ENCODE peak calls at places on chromosomes 1 and 21, in seven cellular contexts. One of them, this sample, is unnamed.

GRCh38 chr1:4121293-4121684 is 221.2 kb upstream of the C1orf174 start:
- DNase-seq in mucosa of descending colon: no peak
- DNase-seq in CD4-positive, CD25-positive, alpha-beta regulatory T cell: no peak
- DNase-seq in adipocyte: no peak
- DNase-seq in left lung: no peak
- DNase-seq in GM23248: no peak
- DNase-seq in lung: no peak
- DNase-seq in this sample: no peak

GRCh38 chr1:98046031-98046641 is 125.3 kb upstream of the DPYD start:
- DNase-seq in mucosa of descending colon: no peak
- DNase-seq in CD4-positive, CD25-positive, alpha-beta regulatory T cell: no peak
- DNase-seq in adipocyte: peak; percentile 77
- DNase-seq in left lung: peak; percentile 78
- DNase-seq in GM23248: peak; percentile 85
- DNase-seq in lung: no peak
- DNase-seq in this sample: no peak

GRCh38 chr1:197076585-197076984 is 9.5 kb upstream of the F13B start:
- DNase-seq in mucosa of descending colon: no peak
- DNase-seq in CD4-positive, CD25-positive, alpha-beta regulatory T cell: no peak
- DNase-seq in adipocyte: no peak
- DNase-seq in left lung: no peak
- DNase-seq in GM23248: no peak
- DNase-seq in lung: no peak
- DNase-seq in this sample: no peak

GRCh38 chr1:173224887-173225280 is 17.8 kb upstream of the TNFSF4 start:
- DNase-seq in mucosa of descending colon: no peak
- DNase-seq in CD4-positive, CD25-positive, alpha-beta regulatory T cell: no peak
- DNase-seq in adipocyte: no peak
- DNase-seq in left lung: no peak
- DNase-seq in GM23248: no peak
- DNase-seq in lung: no peak
- DNase-seq in this sample: no peak

GRCh38 chr1:243482237-243483022 is 226.6 kb downstream of the SDCCAG8 start:
- DNase-seq in mucosa of descending colon: no peak
- DNase-seq in CD4-positive, CD25-positive, alpha-beta regulatory T cell: no peak
- DNase-seq in adipocyte: peak; percentile 57
- DNase-seq in left lung: no peak
- DNase-seq in GM23248: peak; percentile 89
- DNase-seq in lung: no peak
- DNase-seq in this sample: no peak

GRCh38 chr1:203364806-203365205 is 13.9 kb upstream of the FMOD start:
- DNase-seq in mucosa of descending colon: peak; percentile 31
- DNase-seq in CD4-positive, CD25-positive, alpha-beta regulatory T cell: no peak
- DNase-seq in adipocyte: no peak
- DNase-seq in left lung: no peak
- DNase-seq in GM23248: no peak
- DNase-seq in lung: no peak
- DNase-seq in this sample: no peak

GRCh38 chr1:160951443-160952128 is 3.0 kb downstream of the ITLN2 start:
- DNase-seq in mucosa of descending colon: peak; percentile 92
- DNase-seq in CD4-positive, CD25-positive, alpha-beta regulatory T cell: peak; percentile 73
- DNase-seq in adipocyte: peak; percentile 60
- DNase-seq in left lung: peak; percentile 83
- DNase-seq in GM23248: peak; percentile 67
- DNase-seq in lung: peak; percentile 64
- DNase-seq in this sample: peak; percentile 40

GRCh38 chr1:171898956-171899355 is 57.7 kb downstream of the DNM3 start:
- DNase-seq in mucosa of descending colon: no peak
- DNase-seq in CD4-positive, CD25-positive, alpha-beta regulatory T cell: no peak
- DNase-seq in adipocyte: no peak
- DNase-seq in left lung: no peak
- DNase-seq in GM23248: no peak
- DNase-seq in lung: no peak
- DNase-seq in this sample: no peak

GRCh38 chr1:47624531-47624930 is 186.7 kb downstream of the FOXD2 start:
- DNase-seq in mucosa of descending colon: peak; percentile 67
- DNase-seq in CD4-positive, CD25-positive, alpha-beta regulatory T cell: no peak
- DNase-seq in adipocyte: no peak
- DNase-seq in left lung: no peak
- DNase-seq in GM23248: no peak
- DNase-seq in lung: peak; percentile 27
- DNase-seq in this sample: no peak

GRCh38 chr1:34268311-34269042 is 91.8 kb downstream of the C1orf94 start:
- DNase-seq in mucosa of descending colon: no peak
- DNase-seq in CD4-positive, CD25-positive, alpha-beta regulatory T cell: no peak
- DNase-seq in adipocyte: peak; percentile 4
- DNase-seq in left lung: no peak
- DNase-seq in GM23248: peak; percentile 93
- DNase-seq in lung: peak; percentile 20
- DNase-seq in this sample: no peak

GRCh38 chr1:162629651-162630050 is 2.6 kb upstream of the DDR2 start:
- DNase-seq in mucosa of descending colon: no peak
- DNase-seq in CD4-positive, CD25-positive, alpha-beta regulatory T cell: no peak
- DNase-seq in adipocyte: peak; percentile 92
- DNase-seq in left lung: no peak
- DNase-seq in GM23248: peak; percentile 84
- DNase-seq in lung: no peak
- DNase-seq in this sample: no peak

GRCh38 chr21:19844334-19844733 is 1153.9 kb upstream of the NCAM2 start:
- DNase-seq in mucosa of descending colon: no peak
- DNase-seq in CD4-positive, CD25-positive, alpha-beta regulatory T cell: no peak
- DNase-seq in adipocyte: no peak
- DNase-seq in left lung: no peak
- DNase-seq in GM23248: no peak
- DNase-seq in lung: no peak
- DNase-seq in this sample: no peak

GRCh38 chr1:156852414-156852874 is 6.5 kb downstream of the INSRR start:
- DNase-seq in mucosa of descending colon: peak; percentile 51
- DNase-seq in CD4-positive, CD25-positive, alpha-beta regulatory T cell: no peak
- DNase-seq in adipocyte: peak; percentile 30
- DNase-seq in left lung: no peak
- DNase-seq in GM23248: peak; percentile 25
- DNase-seq in lung: no peak
- DNase-seq in this sample: no peak

GRCh38 chr1:87428351-87428750 is 99.7 kb downstream of the LMO4 start:
- DNase-seq in mucosa of descending colon: no peak
- DNase-seq in CD4-positive, CD25-positive, alpha-beta regulatory T cell: no peak
- DNase-seq in adipocyte: no peak
- DNase-seq in left lung: no peak
- DNase-seq in GM23248: no peak
- DNase-seq in lung: no peak
- DNase-seq in this sample: no peak

GRCh38 chr21:43196789-43197188 is 28.0 kb downstream of the CRYAA start:
- DNase-seq in mucosa of descending colon: peak; percentile 64
- DNase-seq in CD4-positive, CD25-positive, alpha-beta regulatory T cell: no peak
- DNase-seq in adipocyte: peak; percentile 24
- DNase-seq in left lung: no peak
- DNase-seq in GM23248: no peak
- DNase-seq in lung: no peak
- DNase-seq in this sample: no peak

GRCh38 chr1:109466440-109467300 is at the start of gene SYPL2:
- DNase-seq in mucosa of descending colon: peak; percentile 42
- DNase-seq in CD4-positive, CD25-positive, alpha-beta regulatory T cell: no peak
- DNase-seq in adipocyte: peak; percentile 61
- DNase-seq in left lung: peak; percentile 86
- DNase-seq in GM23248: peak; percentile 64
- DNase-seq in lung: no peak
- DNase-seq in this sample: no peak

GRCh38 chr1:17919525-17920439 is 164.6 kb downstream of the ACTL8 start:
- DNase-seq in mucosa of descending colon: peak; percentile 73
- DNase-seq in CD4-positive, CD25-positive, alpha-beta regulatory T cell: no peak
- DNase-seq in adipocyte: peak; percentile 66
- DNase-seq in left lung: no peak
- DNase-seq in GM23248: peak; percentile 71
- DNase-seq in lung: no peak
- DNase-seq in this sample: no peak

GRCh38 chr1:236021424-236022135 is 43.3 kb downstream of the NID1 start:
- DNase-seq in mucosa of descending colon: no peak
- DNase-seq in CD4-positive, CD25-positive, alpha-beta regulatory T cell: no peak
- DNase-seq in adipocyte: peak; percentile 43
- DNase-seq in left lung: no peak
- DNase-seq in GM23248: peak; percentile 61
- DNase-seq in lung: no peak
- DNase-seq in this sample: no peak

GRCh38 chr1:194512361-194512760 is 1325.9 kb upstream of the B3GALT2 start:
- DNase-seq in mucosa of descending colon: no peak
- DNase-seq in CD4-positive, CD25-positive, alpha-beta regulatory T cell: no peak
- DNase-seq in adipocyte: no peak
- DNase-seq in left lung: no peak
- DNase-seq in GM23248: no peak
- DNase-seq in lung: no peak
- DNase-seq in this sample: no peak

GRCh38 chr1:145720878-145721671 is 1.8 kb downstream of the CD160 start:
- DNase-seq in mucosa of descending colon: peak; percentile 70
- DNase-seq in CD4-positive, CD25-positive, alpha-beta regulatory T cell: peak; percentile 58
- DNase-seq in adipocyte: peak; percentile 87
- DNase-seq in left lung: peak; percentile 94
- DNase-seq in GM23248: peak; percentile 85
- DNase-seq in lung: peak; percentile 69
- DNase-seq in this sample: peak; percentile 54

DNA sequence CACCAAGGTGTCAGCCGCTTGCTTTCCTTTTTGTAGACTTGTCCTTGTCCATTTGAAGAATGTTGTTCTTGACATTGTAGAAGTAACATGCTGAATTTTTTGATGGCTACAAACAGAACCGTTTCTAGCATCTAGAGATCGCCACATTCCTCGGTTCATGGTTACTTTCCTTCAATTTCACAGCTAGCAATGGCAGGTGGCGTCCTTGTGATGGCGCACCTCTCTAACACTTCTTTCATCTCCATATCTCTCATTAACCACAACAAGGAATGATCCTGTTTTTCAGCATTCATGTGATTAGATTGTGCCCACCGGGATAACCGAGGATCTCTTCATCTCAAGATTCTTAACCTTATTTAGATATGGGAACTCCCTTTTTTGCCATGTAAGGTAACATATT is 2129.8 kb downstream of the NCAM2 start:
- DNase-seq in mucosa of descending colon: no peak
- DNase-seq in CD4-positive, CD25-positive, alpha-beta regulatory T cell: no peak
- DNase-seq in adipocyte: no peak
- DNase-seq in left lung: no peak
- DNase-seq in GM23248: no peak
- DNase-seq in lung: no peak
- DNase-seq in this sample: no peak
- H3K4me3 ChIP-seq in mucosa of descending colon: no peak overlapping the region
- H3K4me3 ChIP-seq in CD4-positive, CD25-positive, alpha-beta regulatory T cell: no peak overlapping the region
- H3K4me3 ChIP-seq in adipocyte: no peak overlapping the region
- H3K4me3 ChIP-seq in left lung: no peak overlapping the region
- H3K4me3 ChIP-seq in GM23248: no peak overlapping the region
- H3K4me3 ChIP-seq in lung: no peak overlapping the region
- H3K4me3 ChIP-seq in this sample: no peak overlapping the region

GRCh38 chr1:56430141-56430839 is 149.1 kb downstream of the PLPP3 start:
- DNase-seq in mucosa of descending colon: no peak
- DNase-seq in CD4-positive, CD25-positive, alpha-beta regulatory T cell: no peak
- DNase-seq in adipocyte: no peak
- DNase-seq in left lung: no peak
- DNase-seq in GM23248: no peak
- DNase-seq in lung: no peak
- DNase-seq in this sample: no peak
- H3K4me1 ChIP-seq in mucosa of descending colon: no peaks in the 10 kb centered on the region
- H3K4me1 ChIP-seq in CD4-positive, CD25-positive, alpha-beta regulatory T cell: no peaks in the 10 kb centered on the region
- H3K4me1 ChIP-seq in adipocyte: peaks cover 3% of the 10 kb centered on the region
- H3K4me1 ChIP-seq in left lung: no peaks in the 10 kb centered on the region
- H3K4me1 ChIP-seq in GM23248: no peaks in the 10 kb centered on the region
- H3K4me1 ChIP-seq in lung: peaks cover 9% of the 10 kb centered on the region
- H3K4me1 ChIP-seq in this sample: no peaks in the 10 kb centered on the region

GRCh38 chr1:164093543-164093942 is 465.4 kb upstream of the PBX1 start:
- DNase-seq in mucosa of descending colon: no peak
- DNase-seq in CD4-positive, CD25-positive, alpha-beta regulatory T cell: no peak
- DNase-seq in adipocyte: no peak
- DNase-seq in left lung: no peak
- DNase-seq in GM23248: no peak
- DNase-seq in lung: no peak
- DNase-seq in this sample: no peak

GRCh38 chr1:164092603-164093353 is 466.2 kb upstream of the PBX1 start:
- DNase-seq in mucosa of descending colon: peak; percentile 21
- DNase-seq in CD4-positive, CD25-positive, alpha-beta regulatory T cell: no peak
- DNase-seq in adipocyte: no peak
- DNase-seq in left lung: peak; percentile 16
- DNase-seq in GM23248: peak; percentile 25
- DNase-seq in lung: no peak
- DNase-seq in this sample: no peak

GRCh38 chr1:164087893-164088292 is 471.1 kb upstream of the PBX1 start:
- DNase-seq in mucosa of descending colon: no peak
- DNase-seq in CD4-positive, CD25-positive, alpha-beta regulatory T cell: no peak
- DNase-seq in adipocyte: no peak
- DNase-seq in left lung: no peak
- DNase-seq in GM23248: peak; percentile 2
- DNase-seq in lung: no peak
- DNase-seq in this sample: no peak
- H3K4me3 ChIP-seq in mucosa of descending colon: no peak overlapping the region
- H3K4me3 ChIP-seq in CD4-positive, CD25-positive, alpha-beta regulatory T cell: no peak overlapping the region
- H3K4me3 ChIP-seq in adipocyte: no peak overlapping the region
- H3K4me3 ChIP-seq in left lung: no peak overlapping the region
- H3K4me3 ChIP-seq in GM23248: peak overlapping the region; percentile 19
- H3K4me3 ChIP-seq in lung: no peak overlapping the region
- H3K4me3 ChIP-seq in this sample: no peak overlapping the region

DNA sequence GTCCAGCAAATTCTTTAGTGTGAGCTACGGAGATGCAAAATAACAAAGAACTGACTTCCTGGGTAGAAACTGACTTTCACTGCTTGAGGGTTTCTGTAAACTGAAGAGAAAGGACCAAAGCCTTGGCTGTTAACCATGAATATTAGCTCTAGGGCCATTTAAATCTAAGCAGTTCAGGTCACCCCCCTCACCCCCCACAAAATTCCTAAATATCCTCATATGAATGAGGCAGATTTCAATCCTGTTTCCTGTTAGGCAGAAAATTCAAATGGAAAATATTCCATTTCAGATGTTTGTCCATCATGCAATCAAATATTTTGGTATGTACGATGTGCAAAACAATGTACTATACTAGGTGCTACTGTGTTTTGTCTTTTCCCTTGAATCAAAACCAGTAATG is 213.3 kb downstream of the TGFB2 start:
- DNase-seq in mucosa of descending colon: no peak
- DNase-seq in CD4-positive, CD25-positive, alpha-beta regulatory T cell: no peak
- DNase-seq in adipocyte: no peak
- DNase-seq in left lung: no peak
- DNase-seq in GM23248: no peak
- DNase-seq in lung: no peak
- DNase-seq in this sample: no peak
- H3K4me1 ChIP-seq in mucosa of descending colon: no peaks in the 10 kb centered on the region
- H3K4me1 ChIP-seq in CD4-positive, CD25-positive, alpha-beta regulatory T cell: no peaks in the 10 kb centered on the region
- H3K4me1 ChIP-seq in adipocyte: no peaks in the 10 kb centered on the region
- H3K4me1 ChIP-seq in left lung: no peaks in the 10 kb centered on the region
- H3K4me1 ChIP-seq in GM23248: no peaks in the 10 kb centered on the region
- H3K4me1 ChIP-seq in lung: peaks cover 3% of the 10 kb centered on the region
- H3K4me1 ChIP-seq in this sample: no peaks in the 10 kb centered on the region

This sample was measured in effector memory CD4-positive, alpha-beta T cell.